ENCODE peak calls at places on chromosomes 1 and 21, in nine cellular contexts. A, X, T, W, V, B, S, M and K are unnamed samples. For H3K4me1, the result is how much of the 10 kb centered on the place peaks cover.

GRCh38 chr1:48405400-48405799 is 66.6 kb downstream of the SPATA6 start:
- DNase-seq in S (no peak), X (no peak), A (no peak), T (peak), M (peak), V (peak), W (no peak), B (no peak), K (peak)

GRCh38 chr21:17585875-17586450 is 26.7 kb downstream of the BTG3 start:
- DNase-seq in S (no peak), X (peak), V (peak), T (peak), B (no peak), W (no peak), A (peak), M (no peak), K (no peak)

GRCh38 chr1:63124666-63125191 is 197.6 kb upstream of the FOXD3 start:
- DNase-seq in A (no peak), T (peak), B (no peak), X (no peak), M (no peak), W (no peak), S (no peak), V (peak), K (no peak)

GRCh38 chr1:117537291-117537920 is 68.4 kb upstream of the TENT5C start:
- DNase-seq in B (no peak), M (peak), X (no peak), S (peak), V (peak), T (no peak), A (no peak), W (no peak), K (no peak)

GRCh38 chr1:2322065-2322571 is 69.2 kb downstream of the MORN1 start:
- DNase-seq in M (no peak), V (peak), B (peak), A (no peak), T (peak), W (no peak), X (peak), S (peak), K (peak)

GRCh38 chr1:162674018-162674608 is 41.8 kb downstream of the DDR2 start:
- DNase-seq in X (no peak), W (no peak), V (no peak), B (no peak), A (no peak), S (no peak), T (peak), M (no peak), K (no peak)

GRCh38 chr1:204409878-204410763 is 1.5 kb downstream of the PPP1R15B start:
- DNase-seq in W (no peak), S (no peak), A (no peak), V (no peak), X (no peak), T (no peak), B (no peak), M (no peak), K (no peak)

GRCh38 chr1:89754518-89754917 is 66.3 kb upstream of the LRRC8D start:
- DNase-seq in T (peak), S (no peak), X (no peak), M (no peak), W (no peak), B (no peak), V (no peak), A (no peak), K (no peak)

GRCh38 chr1:240455228-240455821 is 156.6 kb downstream of the GREM2 start:
- DNase-seq in V (no peak), S (no peak), A (no peak), X (no peak), B (no peak), T (peak), W (no peak), M (no peak), K (no peak)

GRCh38 chr1:96992871-96993270 is 271.3 kb downstream of the PTBP2 start:
- DNase-seq in V (peak), A (no peak), W (no peak), X (no peak), T (peak), S (no peak), M (no peak), B (no peak), K (no peak)

GRCh38 chr1:167095368-167095767 is 1.5 kb downstream of the STYXL2 start:
- DNase-seq in V (peak), T (peak), W (no peak), X (no peak), A (no peak), B (no peak), S (no peak), M (no peak), K (no peak)

GRCh38 chr1:112628516-112628915 is 8.9 kb downstream of the CAPZA1 start:
- DNase-seq in B (no peak), T (no peak), X (no peak), W (no peak), A (no peak), V (no peak), S (no peak), M (no peak), K (no peak)

GRCh38 chr1:41435570-41436178 is 48.8 kb downstream of the EDN2 start:
- DNase-seq in T (no peak), X (no peak), W (no peak), A (no peak), B (peak), S (no peak), M (no peak), V (no peak), K (no peak)

GRCh38 chr21:44487831-44488230 is 32.5 kb downstream of the LRRC3 start:
- DNase-seq in A (peak), T (peak), S (no peak), M (no peak), X (no peak), V (no peak), B (no peak), W (peak), K (no peak)

GRCh38 chr1:162990665-162991064 is 78.5 kb upstream of the RGS4 start:
- DNase-seq in W (no peak), T (no peak), V (no peak), B (no peak), S (no peak), M (no peak), A (no peak), X (no peak), K (no peak)

GRCh38 chr1:245715291-245715701 is 560.5 kb downstream of the KIF26B start:
- DNase-seq in T (peak), W (no peak), A (no peak), X (no peak), B (no peak), S (no peak), V (peak), M (no peak), K (no peak)

GRCh38 chr1:30618335-30618747 is 105.0 kb downstream of the MATN1 start:
- DNase-seq in B (no peak), S (no peak), A (peak), T (no peak), V (peak), M (no peak), W (no peak), X (no peak), K (no peak)

GRCh38 chr1:42340093-42340492 is 5.1 kb upstream of the FOXJ3 start:
- DNase-seq in V (peak), W (no peak), S (no peak), A (no peak), B (no peak), M (peak), X (no peak), T (peak), K (no peak)

GRCh38 chr1:207888647-207889046 is 22.3 kb downstream of the CD34 start:
- DNase-seq in V (no peak), T (no peak), A (no peak), W (no peak), X (peak), M (no peak), B (peak), S (no peak), K (peak)

GRCh38 chr21:38787461-38788274 is 18.1 kb upstream of the ETS2 start:
- DNase-seq in X (no peak), A (peak), M (peak), S (peak), V (peak), W (no peak), T (peak), B (no peak), K (no peak)

GRCh38 chr1:216826206-216826605 is 103.0 kb upstream of the ESRRG start:
- DNase-seq in M (no peak), S (no peak), X (no peak), V (no peak), B (no peak), W (no peak), A (no peak), T (no peak), K (no peak)

GRCh38 chr1:145707183-145707867 is at the start of gene PDZK1:
- DNase-seq in X (no peak), B (no peak), A (no peak), M (no peak), V (no peak), S (no peak), W (no peak), T (no peak), K (no peak)

GRCh38 chr1:79355073-79355472 is 348.5 kb upstream of the ADGRL4 start:
- DNase-seq in M (no peak), W (no peak), S (no peak), T (peak), A (no peak), V (peak), X (no peak), B (no peak), K (no peak)

GRCh38 chr1:62103880-62104279 is 90.8 kb upstream of the L1TD1 start:
- DNase-seq in W (no peak), A (no peak), S (no peak), B (no peak), X (no peak), T (no peak), M (no peak), V (no peak), K (no peak)

GRCh38 chr1:246609632-246610031 is 43.4 kb downstream of the CNST start:
- DNase-seq in V (peak), W (no peak), X (no peak), A (no peak), B (no peak), T (no peak), M (no peak), S (no peak), K (no peak)

GRCh38 chr1:215160351-215160750 is 77.8 kb downstream of the KCNK2 start:
- DNase-seq in T (peak), W (no peak), X (no peak), V (no peak), S (no peak), M (no peak), A (no peak), B (no peak), K (no peak)

GRCh38 chr1:41894778-41895483 is 23.8 kb downstream of the HIVEP3 start:
- DNase-seq in B (no peak), X (no peak), W (no peak), A (no peak), V (no peak), S (no peak), T (no peak), M (no peak), K (no peak)

GRCh38 chr1:234600418-234601216 is 9.4 kb downstream of the IRF2BP2 start:
- DNase-seq in V (peak), M (no peak), W (no peak), B (peak), S (peak), X (no peak), A (peak), T (no peak), K (no peak)

GRCh38 chr1:93960641-93961147 is 51.5 kb upstream of the GCLM start:
- DNase-seq in M (peak), V (peak), X (no peak), B (no peak), S (no peak), T (peak), A (no peak), W (no peak), K (no peak)

GRCh38 chr1:154608522-154609294 is 722 bp upstream of the ADAR start:
- DNase-seq in B (peak), S (peak), T (peak), W (peak), X (peak), A (no peak), M (peak), V (peak), K (no peak)

GRCh38 chr1:14318830-14319229 is 279.7 kb upstream of the KAZN start:
- DNase-seq in X (no peak), M (no peak), W (no peak), B (no peak), S (no peak), V (no peak), T (no peak), A (no peak), K (no peak)
- H3K4me1 ChIP-seq in X (under half), M (under half), W (under half), B (under half), S (under half), V (under half), T (under half), A (under half), K (under half)

GRCh38 chr1:212181015-212181891 is 104.0 kb upstream of the PPP2R5A start:
- DNase-seq in X (no peak), W (no peak), S (no peak), B (no peak), V (no peak), A (no peak), T (no peak), M (no peak), K (no peak)

GRCh38 chr1:212178830-212179370 is 106.3 kb upstream of the PPP2R5A start:
- DNase-seq in S (no peak), M (no peak), X (no peak), V (no peak), T (peak), W (no peak), A (no peak), B (no peak), K (no peak)

GRCh38 chr1:212177542-212177941 is 107.7 kb upstream of the PPP2R5A start:
- DNase-seq in V (no peak), X (no peak), S (no peak), W (no peak), A (no peak), M (no peak), T (no peak), B (no peak), K (no peak)

GRCh38 chr1:212182585-212182984 is 102.6 kb upstream of the PPP2R5A start:
- DNase-seq in X (no peak), S (no peak), T (no peak), B (no peak), M (no peak), A (no peak), W (no peak), V (no peak), K (no peak)

DNA sequence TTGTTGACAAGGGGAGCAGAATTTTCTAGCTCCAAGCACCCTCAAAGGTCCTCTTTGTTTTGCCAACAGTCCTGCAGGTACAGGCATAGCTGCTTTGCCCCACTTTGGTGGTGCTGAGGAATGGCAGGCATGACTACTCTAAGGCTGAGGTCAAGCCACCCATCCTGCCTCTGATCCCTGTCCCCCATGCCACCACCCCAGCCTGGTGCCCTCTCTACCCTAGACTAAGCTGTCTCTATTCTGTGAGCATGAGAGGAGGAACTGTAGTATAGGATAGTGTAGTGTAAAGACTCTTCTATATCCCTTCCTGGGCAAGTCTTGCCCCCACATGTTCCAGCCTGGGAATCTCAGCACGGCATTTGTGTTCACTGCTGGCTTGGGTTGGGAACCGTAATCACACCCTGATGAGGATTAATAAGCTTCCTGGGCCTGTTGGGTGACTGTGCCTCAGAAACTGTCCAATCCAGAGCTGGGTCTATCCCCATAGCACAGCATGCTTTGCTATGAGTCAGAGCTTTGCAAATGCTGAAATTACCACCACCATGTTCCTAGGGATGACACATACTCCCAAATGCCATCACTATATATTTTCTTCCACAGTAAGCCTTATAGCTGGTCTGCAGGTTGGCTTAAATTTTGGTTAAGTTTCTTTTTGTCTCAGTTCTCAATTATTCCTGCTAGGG is 105.7 kb upstream of the PPP2R5A start:
- DNase-seq in W (no peak), M (no peak), X (no peak), B (no peak), S (no peak), V (peak), T (peak), A (peak), K (no peak)
- H3K27ac ChIP-seq in W (no peak), M (no peak), X (no peak), B (no peak), S (no peak), V (peak), T (peak), A (no peak), K (no peak)

GRCh38 chr1:46420533-46420915 is 26.4 kb downstream of the FAAH start:
- DNase-seq in V (no peak), M (no peak), A (no peak), S (no peak), X (no peak), W (no peak), B (no peak), T (no peak), K (peak)
- H3K4me1 ChIP-seq in V (under half), M (under half), A (under half), S (under half), X (under half), W (under half), B (under half), T (under half), K (under half)

GRCh38 chr21:26965567-26966359 is 1.1 kb downstream of the ADAMTS5 start:
- DNase-seq in T (peak), M (no peak), S (no peak), X (no peak), A (no peak), V (no peak), B (peak), W (no peak), K (peak)
- H3K27ac ChIP-seq in T (peak), M (peak), S (no peak), X (peak), A (no peak), V (no peak), B (peak), W (no peak), K (peak)

GRCh38 chr21:32456497-32456918 is 44.0 kb downstream of the EVA1C start:
- DNase-seq in X (peak), B (no peak), T (peak), A (no peak), M (peak), W (no peak), S (no peak), V (peak), K (no peak)
- H3K4me1 ChIP-seq in X (under half), B (under half), T (under half), A (under half), M (under half), W (under half), S (under half), V (under half), K (under half)

DNA sequence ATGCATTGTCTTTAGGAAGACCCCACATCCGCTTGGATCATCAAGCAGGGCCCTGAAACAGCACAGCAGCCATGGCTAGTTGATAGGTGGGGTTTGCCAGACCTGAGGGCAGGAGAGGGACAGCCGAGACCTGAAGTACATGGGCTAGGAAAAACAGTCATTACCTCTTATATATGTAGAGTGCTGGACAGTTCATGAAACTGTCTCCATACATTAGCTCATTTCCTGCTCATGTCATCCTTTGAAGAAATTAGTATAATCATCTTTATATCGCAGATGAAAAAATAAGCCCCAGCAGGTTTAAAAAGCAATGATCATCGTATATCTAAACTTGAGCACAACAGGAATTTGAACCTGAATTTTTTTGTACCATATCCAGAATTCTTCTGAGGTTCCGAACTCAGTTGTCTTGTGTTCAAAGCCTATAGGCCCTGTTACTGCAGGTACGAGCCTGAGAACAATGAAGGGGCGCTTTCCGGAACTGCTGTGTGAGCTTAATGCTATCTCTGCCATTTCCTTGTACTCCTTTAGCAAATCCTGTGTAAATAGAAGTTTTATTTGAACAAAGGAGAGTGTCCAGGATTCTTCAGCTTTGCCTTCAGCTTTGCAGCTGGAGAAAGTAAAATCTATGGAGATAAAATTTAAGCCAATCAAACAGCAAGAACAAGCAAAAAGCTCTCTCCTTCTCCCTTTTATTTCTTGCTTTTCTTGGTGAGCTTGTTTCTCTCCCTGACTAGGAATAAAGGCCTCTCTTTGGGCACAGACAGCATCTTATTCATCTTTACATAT is 32.4 kb upstream of the DUSP10 start:
- DNase-seq in V (no peak), T (no peak), W (no peak), S (no peak), X (no peak), A (no peak), B (no peak), M (peak), K (no peak)
- H3K27ac ChIP-seq in V (no peak), T (no peak), W (no peak), S (no peak), X (no peak), A (no peak), B (no peak), M (peak), K (no peak)

DNA sequence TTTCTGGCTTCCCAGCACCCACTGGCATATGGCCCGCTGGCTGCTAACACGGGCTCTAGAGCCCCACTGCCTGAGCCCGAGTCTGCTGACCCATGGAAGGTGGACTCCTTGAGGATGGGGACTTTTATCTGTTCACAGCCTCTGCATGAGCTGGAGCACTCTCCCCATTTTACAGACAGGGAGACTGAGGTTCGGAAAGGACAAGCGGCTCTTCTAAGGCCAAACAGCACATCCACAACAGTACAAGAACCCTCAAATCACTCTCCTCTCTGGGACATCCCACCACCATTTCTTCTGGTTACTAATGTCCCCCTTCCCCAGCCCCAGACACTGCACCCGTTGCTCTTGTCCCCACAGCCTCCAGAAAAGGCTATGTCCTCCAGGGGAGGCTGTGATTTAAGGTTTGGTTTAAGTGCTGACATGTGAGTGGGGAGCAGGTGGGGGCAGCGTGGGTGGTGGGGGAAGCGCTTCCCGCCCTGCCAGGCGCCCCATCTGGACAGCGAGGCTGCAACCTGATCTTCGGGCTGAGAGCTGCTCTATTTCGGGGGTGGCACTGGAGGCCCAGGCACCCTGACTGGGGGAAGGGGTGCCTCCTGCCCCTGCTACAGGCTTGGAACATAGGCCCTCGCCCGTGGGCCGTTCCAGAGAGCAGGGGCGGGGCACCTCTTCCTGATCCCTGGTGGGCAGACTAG is 104.8 kb upstream of the WNT4 start:
- DNase-seq in S (no peak), M (no peak), B (no peak), W (no peak), V (no peak), A (no peak), X (no peak), T (no peak), K (no peak)
- H3K4me1 ChIP-seq in S (under half), M (under half), B (under half), W (under half), V (under half), A (under half), X (under half), T (under half), K (under half)

GRCh38 chr1:228647523-228648444 is 87.5 kb upstream of the RHOU start:
- DNase-seq in M (peak), X (peak), T (no peak), W (peak), B (no peak), V (peak), S (peak), A (peak), K (peak)
- H3K27ac ChIP-seq in M (peak), X (peak), T (no peak), W (no peak), B (no peak), V (peak), S (no peak), A (peak), K (no peak)

GRCh38 chr1:205510308-205510950 is 6.0 kb downstream of the CDK18 start:
- DNase-seq in W (no peak), X (no peak), V (no peak), S (no peak), A (no peak), B (peak), T (no peak), M (no peak), K (no peak)
- H3K4me1 ChIP-seq in W (under half), X (under half), V (under half), S (under half), A (under half), B (half or more), T (under half), M (under half), K (under half)